ENCODE peak calls at places on chromosomes 4 and X, in six cellular contexts. One of them, this sample, is unnamed.

GRCh38 chr4:119536572-119537528 is 91.8 kb downstream of the PDE5A start:
- DNase-seq in RPMI8226: no peak
- DNase-seq in NCI-H1092 treated with DMSO at 0.1 percent for 48 hours: no peak
- DNase-seq in NCI-H1436: no peak
- DNase-seq in activated CD4-positive, CD25-positive, alpha-beta regulatory T cell: no peak
- DNase-seq in ACHN: no peak
- DNase-seq in this sample: no peak

GRCh38 chr4:39037491-39037825 is 5.2 kb upstream of the TMEM156 start:
- DNase-seq in ACHN: peak
- DNase-seq in NCI-H1092 treated with DMSO at 0.1 percent for 48 hours: no peak
- DNase-seq in RPMI8226: no peak
- DNase-seq in NCI-H1436: no peak
- DNase-seq in activated CD4-positive, CD25-positive, alpha-beta regulatory T cell: no peak
- DNase-seq in this sample: no peak

GRCh38 chr4:48315728-48316630 is 25.4 kb upstream of the SLAIN2 start:
- DNase-seq in ACHN: peak
- DNase-seq in RPMI8226: peak
- DNase-seq in activated CD4-positive, CD25-positive, alpha-beta regulatory T cell: no peak
- DNase-seq in NCI-H1092 treated with DMSO at 0.1 percent for 48 hours: peak
- DNase-seq in NCI-H1436: peak
- DNase-seq in this sample: peak

GRCh38 chrX:46903458-46904242 is 8.6 kb upstream of the JADE3 start:
- DNase-seq in activated CD4-positive, CD25-positive, alpha-beta regulatory T cell: peak
- DNase-seq in RPMI8226: peak
- DNase-seq in NCI-H1436: peak
- DNase-seq in NCI-H1092 treated with DMSO at 0.1 percent for 48 hours: peak
- DNase-seq in ACHN: peak
- DNase-seq in this sample: peak

GRCh38 chr4:173272314-173272713 is 61.8 kb downstream of the HMGB2 start:
- DNase-seq in NCI-H1436: no peak
- DNase-seq in activated CD4-positive, CD25-positive, alpha-beta regulatory T cell: no peak
- DNase-seq in NCI-H1092 treated with DMSO at 0.1 percent for 48 hours: no peak
- DNase-seq in ACHN: no peak
- DNase-seq in RPMI8226: no peak
- DNase-seq in this sample: no peak

GRCh38 chrX:112636951-112637541 is 42.7 kb downstream of the LHFPL1 start:
- DNase-seq in ACHN: no peak
- DNase-seq in RPMI8226: no peak
- DNase-seq in NCI-H1092 treated with DMSO at 0.1 percent for 48 hours: no peak
- DNase-seq in activated CD4-positive, CD25-positive, alpha-beta regulatory T cell: no peak
- DNase-seq in NCI-H1436: no peak
- DNase-seq in this sample: no peak

GRCh38 chr4:110501826-110502225 is 25.9 kb downstream of the ENPEP start:
- DNase-seq in NCI-H1436: no peak
- DNase-seq in activated CD4-positive, CD25-positive, alpha-beta regulatory T cell: no peak
- DNase-seq in NCI-H1092 treated with DMSO at 0.1 percent for 48 hours: no peak
- DNase-seq in RPMI8226: no peak
- DNase-seq in ACHN: no peak
- DNase-seq in this sample: no peak

GRCh38 chrX:150199181-150199580 is 163.9 kb upstream of the MAMLD1 start:
- DNase-seq in activated CD4-positive, CD25-positive, alpha-beta regulatory T cell: no peak
- DNase-seq in NCI-H1436: no peak
- DNase-seq in ACHN: no peak
- DNase-seq in NCI-H1092 treated with DMSO at 0.1 percent for 48 hours: no peak
- DNase-seq in RPMI8226: no peak
- DNase-seq in this sample: no peak

GRCh38 chr4:144712775-144713174 is 66.8 kb downstream of the HHIP start:
- DNase-seq in NCI-H1092 treated with DMSO at 0.1 percent for 48 hours: no peak
- DNase-seq in RPMI8226: no peak
- DNase-seq in ACHN: no peak
- DNase-seq in NCI-H1436: no peak
- DNase-seq in activated CD4-positive, CD25-positive, alpha-beta regulatory T cell: no peak
- DNase-seq in this sample: no peak

GRCh38 chrX:21374163-21374993 is at the start of gene CNKSR2:
- DNase-seq in ACHN: no peak
- DNase-seq in NCI-H1092 treated with DMSO at 0.1 percent for 48 hours: peak
- DNase-seq in activated CD4-positive, CD25-positive, alpha-beta regulatory T cell: peak
- DNase-seq in RPMI8226: peak
- DNase-seq in NCI-H1436: peak
- DNase-seq in this sample: peak

GRCh38 chr4:91826186-91826585 is 477.6 kb upstream of the GRID2 start:
- DNase-seq in RPMI8226: no peak
- DNase-seq in NCI-H1436: no peak
- DNase-seq in ACHN: peak
- DNase-seq in activated CD4-positive, CD25-positive, alpha-beta regulatory T cell: no peak
- DNase-seq in NCI-H1092 treated with DMSO at 0.1 percent for 48 hours: no peak
- DNase-seq in this sample: no peak

GRCh38 chr4:15649914-15650545 is 5.1 kb downstream of the FBXL5 start:
- DNase-seq in activated CD4-positive, CD25-positive, alpha-beta regulatory T cell: no peak
- DNase-seq in RPMI8226: peak
- DNase-seq in NCI-H1436: peak
- DNase-seq in NCI-H1092 treated with DMSO at 0.1 percent for 48 hours: peak
- DNase-seq in ACHN: peak
- DNase-seq in this sample: peak

GRCh38 chrX:137051978-137052640 is 18.3 kb upstream of the GPR101 start:
- DNase-seq in NCI-H1092 treated with DMSO at 0.1 percent for 48 hours: peak
- DNase-seq in RPMI8226: peak
- DNase-seq in activated CD4-positive, CD25-positive, alpha-beta regulatory T cell: peak
- DNase-seq in NCI-H1436: peak
- DNase-seq in ACHN: peak
- DNase-seq in this sample: peak

GRCh38 chr4:72489267-72489666 is 79.8 kb downstream of the ADAMTS3 start:
- DNase-seq in activated CD4-positive, CD25-positive, alpha-beta regulatory T cell: no peak
- DNase-seq in RPMI8226: no peak
- DNase-seq in ACHN: peak
- DNase-seq in NCI-H1092 treated with DMSO at 0.1 percent for 48 hours: no peak
- DNase-seq in NCI-H1436: no peak
- DNase-seq in this sample: no peak

This sample was measured in HEK293T.